ENCODE peak calls at places on chromosomes 16 and 17, in four cellular contexts. J, H, Z and D are unnamed samples.

GRCh38 chr17:6163632-6164319 is 93.6 kb downstream of the WSCD1 start:
- DNase-seq in Z (peak), J (no peak), H (no peak), D (peak)

GRCh38 chr16:87350031-87350430 is 32.8 kb upstream of the C16orf95 start:
- DNase-seq in Z (no peak), J (no peak), H (no peak), D (no peak)

GRCh38 chr16:4411684-4412083 is 4.7 kb downstream of the CORO7 start:
- DNase-seq in J (no peak), H (no peak), Z (peak), D (no peak)

GRCh38 chr17:1590031-1590746 is 27.6 kb upstream of the PITPNA start:
- DNase-seq in H (peak), Z (peak), J (peak), D (peak)

GRCh38 chr16:695355-696089 is 5.3 kb upstream of the WDR24 start:
- DNase-seq in H (no peak), J (no peak), Z (no peak), D (peak)

GRCh38 chr16:66649636-66650205 is 45.2 kb downstream of the CMTM3 start:
- DNase-seq in H (no peak), J (no peak), Z (no peak), D (no peak)

GRCh38 chr17:63335818-63336217 is 110.3 kb downstream of the CYB561 start:
- DNase-seq in Z (no peak), H (no peak), J (no peak), D (no peak)

GRCh38 chr16:11310997-11311561 is 29.9 kb upstream of the PRM1 start:
- DNase-seq in Z (no peak), H (no peak), J (no peak), D (no peak)

GRCh38 chr16:66357523-66357928 is 9.0 kb upstream of the CDH5 start:
- DNase-seq in H (peak), J (peak), Z (peak), D (peak)

GRCh38 chr17:74497471-74497870 is 31.0 kb downstream of the CD300A start:
- DNase-seq in H (no peak), Z (no peak), J (no peak), D (no peak)

GRCh38 chr17:82812058-82812457 is 27.8 kb downstream of the ZNF750 start:
- DNase-seq in Z (no peak), H (no peak), J (no peak), D (no peak)

GRCh38 chr17:36934144-36934758 is 3.0 kb upstream of the LHX1 start:
- DNase-seq in J (no peak), Z (no peak), H (peak), D (no peak)

GRCh38 chr17:42667088-42667951 is 8.2 kb downstream of the TUBG2 start:
- DNase-seq in H (peak), Z (peak), J (no peak), D (peak)

GRCh38 chr16:80526418-80527061 is 14.3 kb upstream of the DYNLRB2 start:
- DNase-seq in Z (peak), H (no peak), J (no peak), D (peak)

GRCh38 chr16:86945166-86945900 is 367.0 kb downstream of the FOXL1 start:
- DNase-seq in H (no peak), Z (no peak), J (no peak), D (no peak)

GRCh38 chr16:53168744-53169143 is 114.0 kb downstream of the CHD9 start:
- DNase-seq in J (no peak), H (no peak), Z (no peak), D (no peak)

GRCh38 chr17:64146418-64147109 is 16.6 kb upstream of the ERN1 start:
- DNase-seq in J (no peak), H (peak), Z (peak), D (peak)

GRCh38 chr16:66248096-66248495 is 118.4 kb upstream of the CDH5 start:
- DNase-seq in H (no peak), Z (peak), J (no peak), D (no peak)

GRCh38 chr16:52611817-52612673 is 65.1 kb upstream of the TOX3 start:
- DNase-seq in Z (no peak), H (peak), J (no peak), D (no peak)

GRCh38 chr17:17523001-17523713 is 27.0 kb upstream of the RASD1 start:
- DNase-seq in H (no peak), J (no peak), Z (no peak), D (no peak)
- TF ChIP-seq CTCF in H (no peak), J (no peak), Z (no peak), D (no peak)

GRCh38 chr17:65227637-65228036 is 90.5 kb downstream of the RGS9 start:
- DNase-seq in Z (no peak), J (no peak), H (no peak), D (no peak)

GRCh38 chr17:65230040-65230439 is 92.9 kb downstream of the RGS9 start:
- DNase-seq in H (no peak), Z (no peak), J (no peak), D (no peak)

GRCh38 chr17:65229596-65229995 is 92.4 kb downstream of the RGS9 start:
- DNase-seq in J (no peak), H (no peak), Z (no peak), D (no peak)

GRCh38 chr17:65228287-65228686 is 91.1 kb downstream of the RGS9 start:
- DNase-seq in H (no peak), J (no peak), Z (peak), D (no peak)

DNA sequence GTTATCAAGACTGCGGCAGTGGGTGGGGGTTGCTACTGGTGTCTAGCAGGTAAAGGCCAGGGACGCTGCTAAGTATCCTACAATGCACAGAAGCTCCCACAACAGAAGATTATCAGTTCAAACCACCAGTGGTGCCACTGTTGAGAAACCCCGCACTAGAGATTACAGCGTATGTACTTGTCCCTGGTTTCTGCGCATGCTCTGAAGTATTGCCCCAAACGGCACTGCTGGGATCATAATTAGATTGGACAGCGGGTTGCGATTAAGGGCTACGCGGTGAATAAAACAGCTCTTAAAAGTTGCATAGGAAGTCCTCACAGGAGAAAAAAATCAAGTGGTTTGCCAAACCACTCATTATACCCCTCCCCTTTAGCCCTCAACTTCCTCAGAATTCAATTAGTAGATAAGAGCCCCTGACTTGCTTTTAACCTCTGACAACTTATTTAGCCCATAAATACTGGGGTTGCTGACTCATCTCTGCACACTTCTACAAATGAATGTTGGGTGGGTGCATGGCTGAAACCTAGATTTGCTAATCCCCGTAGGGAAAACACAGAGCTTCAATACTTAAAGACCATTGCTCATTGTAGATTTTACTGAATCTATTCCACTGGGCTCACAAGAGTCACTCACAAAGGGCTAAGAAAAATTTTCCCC is 91.7 kb downstream of the RGS9 start:
- DNase-seq in Z (peak), J (no peak), H (no peak), D (no peak)
- H3K27ac ChIP-seq in Z (no peak), J (no peak), H (no peak), D (no peak)

DNA sequence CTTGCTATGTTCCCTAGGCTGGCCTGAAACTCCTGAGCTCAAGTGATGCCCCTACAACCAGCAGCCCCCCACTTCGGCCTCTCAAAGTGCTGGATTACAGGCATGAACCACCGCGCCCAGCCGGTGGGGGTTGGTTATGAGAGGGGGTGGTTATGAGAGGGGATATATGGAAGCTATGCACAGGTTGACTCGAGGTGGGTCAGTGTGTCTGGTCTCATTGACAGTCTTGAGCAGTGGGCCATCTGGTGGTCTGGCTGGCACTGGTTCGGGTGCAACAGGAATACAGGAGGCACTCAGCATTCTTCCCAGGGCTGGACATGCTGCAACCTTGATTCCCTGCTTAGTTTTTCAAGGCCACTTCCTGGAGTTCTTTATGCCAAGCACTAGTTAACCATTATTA is 5.6 kb upstream of the STX1B start:
- DNase-seq in H (no peak), Z (no peak), J (no peak), D (no peak)
- TF ChIP-seq CTCF in H (peak), Z (no peak), J (no peak), D (no peak)

GRCh38 chr16:56626685-56627084 is 1.1 kb downstream of the MT1E start:
- DNase-seq in Z (no peak), J (no peak), H (no peak), D (no peak)

GRCh38 chr16:56623637-56624036 is 1.9 kb upstream of the MT1E start:
- DNase-seq in Z (no peak), H (no peak), J (no peak), D (no peak)

GRCh38 chr16:56628486-56629035 is 3.0 kb downstream of the MT1E start:
- DNase-seq in J (no peak), Z (no peak), H (no peak), D (no peak)

GRCh38 chr16:56625140-56625942 is at the start of gene MT1E:
- DNase-seq in Z (peak), J (no peak), H (no peak), D (peak)

GRCh38 chr16:56625943-56626654 is 518 bp downstream of the MT1E start:
- DNase-seq in J (no peak), Z (peak), H (no peak), D (no peak)
- H3K27ac ChIP-seq in J (peak), Z (no peak), H (peak), D (peak)

GRCh38 chr16:30144017-30144416 is 21.0 kb upstream of the MAPK3 start:
- DNase-seq in Z (no peak), J (no peak), H (no peak), D (no peak)

GRCh38 chr16:30143347-30143702 is 20.3 kb upstream of the MAPK3 start:
- DNase-seq in H (no peak), J (no peak), Z (no peak), D (no peak)

GRCh38 chr16:30141750-30142149 is 18.7 kb upstream of the MAPK3 start:
- DNase-seq in Z (no peak), H (no peak), J (no peak), D (no peak)

GRCh38 chr16:30144917-30145316 is 21.9 kb upstream of the MAPK3 start:
- DNase-seq in J (no peak), Z (no peak), H (no peak), D (no peak)

GRCh38 chr16:30142672-30143346 is 19.8 kb upstream of the MAPK3 start:
- DNase-seq in Z (no peak), H (no peak), J (no peak), D (no peak)
- TF ChIP-seq CTCF in Z (no peak), H (peak), J (no peak), D (no peak)